ENCODE peak calls at places on chromosomes 2 and 18, in four cellular contexts. One of them, this sample, is unnamed.

GRCh38 chr18:64090876-64091275 is 58.0 kb downstream of the LINC00305 start:
- DNase-seq in MM.1S: no peak
- DNase-seq in GM23338: no peak
- DNase-seq in GM23248: no peak
- DNase-seq in this sample: no peak

GRCh38 chr2:129793326-129793955 is 186.0 kb upstream of the RAB6C start:
- DNase-seq in GM23248: no peak
- DNase-seq in GM23338: no peak
- DNase-seq in MM.1S: no peak
- DNase-seq in this sample: no peak

GRCh38 chr2:70557171-70557838 is 3.7 kb upstream of the TGFA start:
- DNase-seq in MM.1S: no peak
- DNase-seq in GM23248: no peak
- DNase-seq in GM23338: no peak
- DNase-seq in this sample: no peak

GRCh38 chr2:229920011-229920781 is 1.6 kb downstream of the TRIP12 start:
- DNase-seq in MM.1S: no peak
- DNase-seq in GM23248: peak; percentile 55
- DNase-seq in GM23338: no peak
- DNase-seq in this sample: no peak

GRCh38 chr18:56085561-56085960 is 497.6 kb upstream of the TCF4 start:
- DNase-seq in GM23248: peak; percentile 95
- DNase-seq in MM.1S: no peak
- DNase-seq in GM23338: no peak
- DNase-seq in this sample: no peak

GRCh38 chr2:164737612-164738081 is 104.0 kb downstream of the COBLL1 start:
- DNase-seq in GM23248: peak; percentile 80
- DNase-seq in MM.1S: peak; percentile 83
- DNase-seq in GM23338: peak; percentile 95
- DNase-seq in this sample: peak; percentile 73

GRCh38 chr2:7974086-7974485 is 707.8 kb upstream of the ID2 start:
- DNase-seq in GM23248: no peak
- DNase-seq in GM23338: no peak
- DNase-seq in MM.1S: no peak
- DNase-seq in this sample: no peak

GRCh38 chr2:55511508-55512124 is 7.9 kb upstream of the CFAP36 start:
- DNase-seq in GM23338: peak; percentile 82
- DNase-seq in GM23248: peak; percentile 65
- DNase-seq in MM.1S: no peak
- DNase-seq in this sample: peak; percentile 38

GRCh38 chr2:171669121-171669520 is 18.1 kb upstream of the DYNC1I2 start:
- DNase-seq in GM23248: no peak
- DNase-seq in MM.1S: no peak
- DNase-seq in GM23338: no peak
- DNase-seq in this sample: no peak

GRCh38 chr2:169767243-169767888 is 31.3 kb upstream of the SSB start:
- DNase-seq in MM.1S: peak; percentile 66
- DNase-seq in GM23338: peak; percentile 87
- DNase-seq in GM23248: peak; percentile 78
- DNase-seq in this sample: peak; percentile 28

GRCh38 chr2:37472959-37473358 is 128.5 kb downstream of the QPCT start:
- DNase-seq in GM23338: peak; percentile 12
- DNase-seq in MM.1S: no peak
- DNase-seq in GM23248: peak; percentile 88
- DNase-seq in this sample: no peak

GRCh38 chr18:48003426-48004349 is 73.2 kb upstream of the SMAD2 start:
- DNase-seq in MM.1S: no peak
- DNase-seq in GM23338: no peak
- DNase-seq in GM23248: peak; percentile 37
- DNase-seq in this sample: peak; percentile 72

GRCh38 chr2:148614024-148614331 is 30.6 kb upstream of the EPC2 start:
- DNase-seq in MM.1S: no peak
- DNase-seq in GM23338: peak; percentile 76
- DNase-seq in GM23248: no peak
- DNase-seq in this sample: no peak

GRCh38 chr2:152740743-152741328 is 22.4 kb downstream of the ARL6IP6 start:
- DNase-seq in GM23248: peak; percentile 77
- DNase-seq in MM.1S: peak; percentile 73
- DNase-seq in GM23338: peak; percentile 55
- DNase-seq in this sample: peak; percentile 49

GRCh38 chr2:133840761-133841160 is 272.5 kb upstream of the NCKAP5 start:
- DNase-seq in GM23248: no peak
- DNase-seq in GM23338: no peak
- DNase-seq in MM.1S: no peak
- DNase-seq in this sample: no peak

GRCh38 chr2:47950340-47951280 is 44.3 kb upstream of the FBXO11 start:
- DNase-seq in GM23338: no peak
- DNase-seq in GM23248: peak; percentile 29
- DNase-seq in MM.1S: no peak
- DNase-seq in this sample: no peak

GRCh38 chr2:98012561-98012979 is 16.8 kb upstream of the TMEM131 start:
- DNase-seq in GM23248: no peak
- DNase-seq in MM.1S: peak; percentile 70
- DNase-seq in GM23338: no peak
- DNase-seq in this sample: no peak

GRCh38 chr2:236977199-236977883 is 108.3 kb upstream of the COPS8 start:
- DNase-seq in GM23248: no peak
- DNase-seq in GM23338: no peak
- DNase-seq in MM.1S: no peak
- DNase-seq in this sample: no peak

GRCh38 chr2:191049728-191050639 is 36.0 kb upstream of the STAT1 start:
- DNase-seq in GM23248: peak; percentile 89
- DNase-seq in MM.1S: no peak
- DNase-seq in GM23338: no peak
- DNase-seq in this sample: no peak

GRCh38 chr2:120267348-120267747 is 14.7 kb downstream of the RALB start:
- DNase-seq in MM.1S: no peak
- DNase-seq in GM23338: no peak
- DNase-seq in GM23248: no peak
- DNase-seq in this sample: no peak

GRCh38 chr2:240572141-240573031 is 4.1 kb downstream of the RNPEPL1 start:
- DNase-seq in GM23338: no peak
- DNase-seq in MM.1S: no peak
- DNase-seq in GM23248: no peak
- DNase-seq in this sample: no peak

GRCh38 chr2:184006998-184007397 is 591.3 kb upstream of the ZNF804A start:
- DNase-seq in GM23248: no peak
- DNase-seq in MM.1S: no peak
- DNase-seq in GM23338: no peak
- DNase-seq in this sample: no peak

GRCh38 chr18:32867330-32867729 is 94.5 kb upstream of the KLHL14 start:
- DNase-seq in MM.1S: no peak
- DNase-seq in GM23248: no peak
- DNase-seq in GM23338: no peak
- DNase-seq in this sample: no peak

GRCh38 chr18:32287873-32288272 is 98.0 kb downstream of the MEP1B start:
- DNase-seq in MM.1S: no peak
- DNase-seq in GM23248: no peak
- DNase-seq in GM23338: no peak
- DNase-seq in this sample: no peak

GRCh38 chr2:53417385-53417784 is 350.2 kb upstream of the CHAC2 start:
- DNase-seq in MM.1S: no peak
- DNase-seq in GM23338: no peak
- DNase-seq in GM23248: no peak
- DNase-seq in this sample: no peak

GRCh38 chr2:105840933-105841332 is 96.2 kb downstream of the NCK2 start:
- DNase-seq in MM.1S: no peak
- DNase-seq in GM23248: no peak
- DNase-seq in GM23338: no peak
- DNase-seq in this sample: no peak

GRCh38 chr2:158953926-158954763 is 14.3 kb upstream of the TANC1 start:
- DNase-seq in GM23248: peak; percentile 84
- DNase-seq in GM23338: no peak
- DNase-seq in MM.1S: peak; percentile 87
- DNase-seq in this sample: no peak

GRCh38 chr2:157839162-157839801 is 36.8 kb downstream of the ACVR1 start:
- DNase-seq in GM23248: peak; percentile 56
- DNase-seq in GM23338: peak; percentile 96
- DNase-seq in MM.1S: no peak
- DNase-seq in this sample: no peak

GRCh38 chr18:9992300-9992987 is 78.6 kb downstream of the VAPA start:
- DNase-seq in MM.1S: no peak
- DNase-seq in GM23248: no peak
- DNase-seq in GM23338: no peak
- DNase-seq in this sample: no peak

GRCh38 chr2:235024951-235025773 is 73.3 kb downstream of the SH3BP4 start:
- DNase-seq in MM.1S: no peak
- DNase-seq in GM23248: peak; percentile 75
- DNase-seq in GM23338: no peak
- DNase-seq in this sample: no peak

GRCh38 chr18:38932752-38933151 is 1367.2 kb upstream of the CELF4 start:
- DNase-seq in GM23248: no peak
- DNase-seq in GM23338: no peak
- DNase-seq in MM.1S: no peak
- DNase-seq in this sample: no peak

GRCh38 chr2:72835403-72835802 is 9.6 kb upstream of the EXOC6B start:
- DNase-seq in GM23248: no peak
- DNase-seq in MM.1S: no peak
- DNase-seq in GM23338: no peak
- DNase-seq in this sample: no peak

GRCh38 chr2:41420219-41420618 is 627.6 kb upstream of the PKDCC start:
- DNase-seq in MM.1S: no peak
- DNase-seq in GM23338: no peak
- DNase-seq in GM23248: no peak
- DNase-seq in this sample: no peak

GRCh38 chr2:96887419-96888081 is 17.7 kb upstream of the SEMA4C start:
- DNase-seq in MM.1S: no peak
- DNase-seq in GM23338: no peak
- DNase-seq in GM23248: peak; percentile 31
- DNase-seq in this sample: no peak

GRCh38 chr18:74171910-74172606 is 23.7 kb downstream of the TIMM21 start:
- DNase-seq in GM23248: no peak
- DNase-seq in MM.1S: peak; percentile 80
- DNase-seq in GM23338: no peak
- DNase-seq in this sample: no peak

GRCh38 chr18:1585881-1586488 is 681.3 kb downstream of the ADCYAP1 start:
- DNase-seq in GM23338: peak; percentile 80
- DNase-seq in GM23248: peak; percentile 51
- DNase-seq in MM.1S: peak; percentile 59
- DNase-seq in this sample: peak; percentile 32

GRCh38 chr18:34098109-34098508 is 126.6 kb downstream of the NOL4 start:
- DNase-seq in GM23338: peak; percentile 5
- DNase-seq in MM.1S: no peak
- DNase-seq in GM23248: no peak
- DNase-seq in this sample: no peak

DNA sequence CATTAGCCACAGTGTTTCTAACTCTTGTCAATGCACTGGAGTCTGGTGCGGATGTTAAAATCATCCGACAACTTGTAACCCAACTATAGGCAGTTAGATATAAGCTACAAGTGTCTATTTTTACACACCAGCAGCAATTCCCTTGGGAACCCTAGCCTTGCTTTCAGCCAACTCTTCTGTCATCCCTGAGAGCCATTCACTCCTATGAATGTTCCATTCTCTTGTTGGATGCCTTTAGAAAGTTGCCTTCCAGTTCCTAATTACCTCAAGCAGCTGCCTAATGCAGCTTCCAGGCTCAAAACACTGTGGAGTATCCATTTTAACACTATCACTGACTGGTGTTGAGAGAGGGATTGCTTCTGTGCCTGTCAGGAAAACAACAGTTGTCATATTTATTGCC is 402.1 kb upstream of the ACVR2A start:
- DNase-seq in GM23248: no peak
- DNase-seq in GM23338: no peak
- DNase-seq in MM.1S: no peak
- DNase-seq in this sample: no peak
- H3K9me2 ChIP-seq in GM23248: no peaks in the 10 kb centered on the region
- H3K9me2 ChIP-seq in GM23338: peaks cover 11% of the 10 kb centered on the region
- H3K9me2 ChIP-seq in MM.1S: no peaks in the 10 kb centered on the region
- H3K9me2 ChIP-seq in this sample: no peaks in the 10 kb centered on the region

GRCh38 chr2:61398413-61398812 is 72.5 kb downstream of the USP34 start:
- DNase-seq in GM23248: no peak
- DNase-seq in MM.1S: no peak
- DNase-seq in GM23338: peak; percentile 38
- DNase-seq in this sample: no peak

DNA sequence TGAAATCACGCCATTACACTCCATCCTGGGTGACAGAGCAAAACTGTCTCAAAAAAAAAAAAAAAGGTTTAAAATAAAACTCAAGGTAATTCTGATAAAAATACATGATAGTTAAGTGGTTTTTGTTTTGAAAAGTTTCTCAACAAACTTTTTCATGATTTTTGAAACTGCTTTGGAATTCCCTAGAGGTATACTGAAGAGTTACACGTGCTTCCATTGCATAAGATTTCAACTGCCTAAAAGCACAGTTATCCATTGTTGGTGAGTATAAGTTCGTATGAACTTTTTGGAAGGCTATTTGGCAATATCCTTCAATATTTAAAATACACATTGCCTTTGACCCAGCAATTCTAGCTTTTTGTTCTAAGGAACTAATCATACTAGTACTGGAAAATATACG is 74.9 kb downstream of the USP34 start:
- DNase-seq in MM.1S: no peak
- DNase-seq in GM23248: peak; percentile 12
- DNase-seq in GM23338: peak; percentile 21
- DNase-seq in this sample: no peak
- H3K9me2 ChIP-seq in MM.1S: no peaks in the 10 kb centered on the region
- H3K9me2 ChIP-seq in GM23248: no peaks in the 10 kb centered on the region
- H3K9me2 ChIP-seq in GM23338: no peaks in the 10 kb centered on the region
- H3K9me2 ChIP-seq in this sample: no peaks in the 10 kb centered on the region

GRCh38 chr2:84424152-84424551 is 34.9 kb downstream of the SUCLG1 start:
- DNase-seq in GM23338: peak; percentile 11
- DNase-seq in GM23248: peak; percentile 43
- DNase-seq in MM.1S: no peak
- DNase-seq in this sample: no peak

GRCh38 chr2:84427235-84428138 is 31.6 kb downstream of the SUCLG1 start:
- DNase-seq in MM.1S: no peak
- DNase-seq in GM23338: no peak
- DNase-seq in GM23248: peak; percentile 45
- DNase-seq in this sample: no peak

GRCh38 chr2:84417453-84417852 is 41.6 kb downstream of the SUCLG1 start:
- DNase-seq in GM23338: no peak
- DNase-seq in GM23248: peak; percentile 50
- DNase-seq in MM.1S: no peak
- DNase-seq in this sample: no peak

GRCh38 chr2:84421197-84421596 is 37.9 kb downstream of the SUCLG1 start:
- DNase-seq in GM23248: no peak
- DNase-seq in MM.1S: no peak
- DNase-seq in GM23338: no peak
- DNase-seq in this sample: no peak

DNA sequence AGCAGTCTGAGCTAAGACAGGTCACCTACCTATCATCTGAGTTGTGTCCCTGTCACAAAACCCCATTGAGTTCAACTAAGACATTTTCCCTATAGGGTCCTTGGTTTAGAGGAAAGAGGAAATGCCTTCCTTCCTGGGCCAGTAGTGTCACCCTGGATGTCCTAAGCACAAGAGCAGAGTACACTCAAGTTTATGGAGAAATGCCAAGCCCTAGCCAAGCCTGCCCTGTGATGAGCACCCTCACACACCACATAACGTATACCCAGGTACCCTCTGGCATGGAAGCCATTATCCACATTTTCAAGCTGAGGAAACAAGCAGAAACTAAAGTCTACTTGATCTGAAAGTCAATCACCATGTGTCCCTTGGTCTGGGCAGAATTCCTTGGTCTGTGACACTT is 37.3 kb downstream of the SUCLG1 start:
- DNase-seq in MM.1S: no peak
- DNase-seq in GM23338: no peak
- DNase-seq in GM23248: no peak
- DNase-seq in this sample: no peak
- H3K9me2 ChIP-seq in MM.1S: no peaks in the 10 kb centered on the region
- H3K9me2 ChIP-seq in GM23338: no peaks in the 10 kb centered on the region
- H3K9me2 ChIP-seq in GM23248: no peaks in the 10 kb centered on the region
- H3K9me2 ChIP-seq in this sample: no peaks in the 10 kb centered on the region

GRCh38 chr2:205803507-205803906 is 121.2 kb downstream of the NRP2 start:
- DNase-seq in MM.1S: no peak
- DNase-seq in GM23338: no peak
- DNase-seq in GM23248: no peak
- DNase-seq in this sample: no peak
- H3K9me2 ChIP-seq in MM.1S: no peaks in the 10 kb centered on the region
- H3K9me2 ChIP-seq in GM23338: no peaks in the 10 kb centered on the region
- H3K9me2 ChIP-seq in GM23248: no peaks in the 10 kb centered on the region
- H3K9me2 ChIP-seq in this sample: no peaks in the 10 kb centered on the region

This sample was measured in HCT116.